ENCODE peak calls at places on chromosome 9, in six cellular contexts. S, W, U, Q, L and V are unnamed samples.

GRCh38 chr9:135288941-135289534 is 190.5 kb upstream of the PPP1R26 start:
- DNase-seq in Q (no peak), L (no peak), S (no peak), U (no peak), W (no peak), V (no peak)

GRCh38 chr9:134887686-134888602 is 7.3 kb downstream of the FCN2 start:
- DNase-seq in U (no peak), S (peak), W (no peak), Q (no peak), L (no peak), V (no peak)

GRCh38 chr9:107727113-107727780 is 237.7 kb upstream of the KLF4 start:
- DNase-seq in L (no peak), U (no peak), S (no peak), Q (no peak), W (no peak), V (no peak)

GRCh38 chr9:70229026-70229425 is 29.8 kb upstream of the SMC5 start:
- DNase-seq in W (no peak), Q (no peak), L (no peak), S (no peak), U (no peak), V (no peak)

GRCh38 chr9:34252670-34253459 is 74.0 kb downstream of the UBAP1 start:
- DNase-seq in W (peak), L (peak), Q (peak), U (peak), S (peak), V (peak)

GRCh38 chr9:123028973-123029372 is 4.5 kb upstream of the GPR21 start:
- DNase-seq in S (no peak), W (no peak), L (no peak), Q (no peak), U (no peak), V (no peak)

GRCh38 chr9:81694541-81694940 is 5.2 kb upstream of the TLE1 start:
- DNase-seq in S (no peak), W (no peak), U (no peak), Q (no peak), L (no peak), V (no peak)

GRCh38 chr9:136552117-136552685 is 6.4 kb upstream of the NOTCH1 start:
- DNase-seq in S (no peak), Q (no peak), W (no peak), U (no peak), L (no peak), V (no peak)